ENCODE peak calls at places on chromosomes 1 and 21, in eight cellular contexts. L, U, X, V, C, F, P and Q are unnamed samples.

GRCh38 chr1:216894499-216894898 is 171.3 kb upstream of the ESRRG start:
- DNase-seq in P (no peak), L (no peak), C (no peak), X (no peak), F (no peak), U (no peak), V (no peak), Q (no peak)

GRCh38 chr1:88763649-88764406 is 79.8 kb downstream of the PKN2 start:
- DNase-seq in F (peak), P (no peak), U (peak), C (no peak), V (peak), X (no peak), L (no peak), Q (no peak)

GRCh38 chr1:244802556-244803239 is 32.8 kb upstream of the COX20 start:
- DNase-seq in P (no peak), C (no peak), V (no peak), U (no peak), L (no peak), X (peak), F (no peak), Q (no peak)

GRCh38 chr1:160046494-160047115 is 14.8 kb upstream of the PIGM start:
- DNase-seq in V (peak), X (peak), F (peak), L (peak), P (peak), U (peak), C (peak), Q (peak)

GRCh38 chr1:13543927-13544556 is 30.2 kb upstream of the LRRC38 start:
- DNase-seq in F (peak), P (peak), C (peak), L (peak), U (peak), V (no peak), X (no peak), Q (no peak)

GRCh38 chr1:241998412-241998921 is 431 bp downstream of the MAP1LC3C start:
- DNase-seq in X (peak), F (peak), U (peak), C (no peak), V (peak), P (peak), L (no peak), Q (peak)

GRCh38 chr1:198711837-198712236 is 73.0 kb downstream of the PTPRC start:
- DNase-seq in U (no peak), V (no peak), L (no peak), P (no peak), C (no peak), F (no peak), X (no peak), Q (no peak)

GRCh38 chr1:86016076-86016746 is 140.4 kb downstream of the COL24A1 start:
- DNase-seq in F (no peak), P (no peak), U (no peak), X (no peak), C (no peak), L (no peak), V (peak), Q (no peak)

GRCh38 chr1:119093721-119094120 is 46.7 kb downstream of the WARS2 start:
- DNase-seq in C (no peak), X (no peak), V (peak), U (no peak), F (no peak), L (no peak), P (no peak), Q (no peak)

GRCh38 chr21:37658121-37658993 is 257.9 kb downstream of the KCNJ6 start:
- DNase-seq in P (no peak), X (no peak), U (no peak), C (no peak), V (no peak), F (no peak), L (no peak), Q (no peak)

GRCh38 chr21:41730399-41730798 is 36.5 kb downstream of the RIPK4 start:
- DNase-seq in P (no peak), L (no peak), F (no peak), V (no peak), C (no peak), U (no peak), X (no peak), Q (no peak)

GRCh38 chr21:36381841-36382589 is 3.2 kb upstream of the CHAF1B start:
- DNase-seq in V (peak), X (no peak), F (no peak), L (no peak), U (no peak), C (no peak), P (no peak), Q (no peak)

GRCh38 chr21:16279658-16280581 is 550.1 kb downstream of the USP25 start:
- DNase-seq in V (peak), X (no peak), U (peak), L (no peak), P (peak), C (peak), F (peak), Q (peak)

GRCh38 chr1:116853680-116854191 is 56.0 kb upstream of the PTGFRN start:
- DNase-seq in P (peak), F (peak), X (no peak), V (peak), U (peak), L (peak), C (no peak), Q (peak)

GRCh38 chr21:45410151-45410864 is 5.3 kb downstream of the COL18A1 start:
- DNase-seq in V (no peak), C (no peak), P (no peak), L (no peak), X (peak), F (no peak), U (no peak), Q (peak)

GRCh38 chr1:205158048-205158616 is 36.4 kb upstream of the RBBP5 start:
- DNase-seq in F (no peak), L (no peak), U (no peak), P (no peak), C (no peak), V (no peak), X (no peak), Q (no peak)

GRCh38 chr1:61093525-61094137 is 11.3 kb downstream of the NFIA start:
- DNase-seq in V (no peak), L (no peak), P (peak), F (peak), X (no peak), C (no peak), U (no peak), Q (no peak)

GRCh38 chr1:219676012-219676770 is 63.3 kb upstream of the ZC3H11B start:
- DNase-seq in P (no peak), V (peak), U (no peak), C (no peak), X (no peak), F (peak), L (no peak), Q (peak)

GRCh38 chr1:194705123-194705522 is 1518.7 kb upstream of the B3GALT2 start:
- DNase-seq in P (no peak), C (no peak), F (peak), L (no peak), V (peak), U (no peak), X (no peak), Q (peak)

GRCh38 chr1:21560916-21561638 is 51.9 kb downstream of the ALPL start:
- DNase-seq in X (no peak), U (no peak), V (no peak), P (no peak), C (no peak), F (no peak), L (no peak), Q (no peak)

GRCh38 chr1:237386362-237387143 is 344.6 kb downstream of the RYR2 start:
- DNase-seq in L (peak), P (peak), U (peak), V (peak), F (peak), C (no peak), X (no peak), Q (no peak)

GRCh38 chr1:154736840-154737239 is 128.9 kb upstream of the ADAR start:
- DNase-seq in C (no peak), X (no peak), L (no peak), U (peak), P (no peak), V (peak), F (peak), Q (peak)

GRCh38 chr1:161020573-161021167 is at the start of gene F11R:
- DNase-seq in V (no peak), X (no peak), F (peak), P (peak), U (peak), C (no peak), L (peak), Q (no peak)

GRCh38 chr1:61322769-61323168 is 240.4 kb downstream of the NFIA start:
- DNase-seq in U (no peak), F (no peak), X (no peak), P (no peak), V (no peak), L (no peak), C (no peak), Q (no peak)

GRCh38 chr1:150874455-150875196 is 1.8 kb downstream of the ARNT start:
- DNase-seq in L (no peak), X (no peak), U (no peak), V (no peak), C (no peak), P (peak), F (peak), Q (no peak)

GRCh38 chr21:33802458-33802857 is 113.1 kb downstream of the ATP5PO start:
- DNase-seq in X (no peak), C (no peak), V (no peak), P (no peak), L (no peak), U (no peak), F (peak), Q (no peak)

GRCh38 chr1:211520641-211521040 is 28.7 kb upstream of the RD3 start:
- DNase-seq in F (peak), C (no peak), U (no peak), X (no peak), P (no peak), V (no peak), L (no peak), Q (no peak)

GRCh38 chr1:14970799-14971141 is 182.8 kb upstream of the TMEM51 start:
- DNase-seq in C (no peak), X (no peak), L (no peak), U (no peak), V (no peak), F (no peak), P (no peak), Q (no peak)

GRCh38 chr1:9558946-9559545 is 19.8 kb downstream of the SLC25A33 start:
- DNase-seq in L (no peak), V (no peak), U (no peak), F (no peak), P (no peak), X (no peak), C (no peak), Q (no peak)

GRCh38 chr1:28885982-28886730 is 28.2 kb upstream of the EPB41 start:
- DNase-seq in L (no peak), C (no peak), U (no peak), F (no peak), P (no peak), X (no peak), V (no peak), Q (no peak)

GRCh38 chr1:247324204-247324787 is 7.4 kb downstream of the ZNF496 start:
- DNase-seq in U (no peak), V (no peak), P (no peak), L (no peak), F (no peak), C (no peak), X (no peak), Q (no peak)

GRCh38 chr1:59669752-59670312 is 144.9 kb upstream of the HOOK1 start:
- DNase-seq in U (peak), V (peak), L (no peak), F (peak), C (no peak), P (peak), X (peak), Q (peak)

GRCh38 chr1:9234223-9235122 is at the start of gene H6PD:
- DNase-seq in U (peak), C (peak), F (peak), P (peak), X (peak), L (peak), V (peak), Q (peak)